ENCODE peak calls at places on chromosome 2, in four cellular contexts. One of them, this sample, is unnamed.

GRCh38 chr2:162166745-162167144 is 14.7 kb upstream of the GCG start:
- DNase-seq in stomach: no peak
- DNase-seq in T-helper 2 cell treated with Interferon-gamma antibody and Interleukin-4, amounts not matched to agents 5 μg/mL and 100 μg/mL, for 36 hours: no peak
- DNase-seq in posterior vena cava: no peak
- DNase-seq in this sample: no peak

GRCh38 chr2:183283176-183283575 is 158.9 kb downstream of the NUP35 start:
- DNase-seq in stomach: no peak
- DNase-seq in T-helper 2 cell treated with Interferon-gamma antibody and Interleukin-4, amounts not matched to agents 5 μg/mL and 100 μg/mL, for 36 hours: no peak
- DNase-seq in posterior vena cava: no peak
- DNase-seq in this sample: no peak

GRCh38 chr2:3886036-3886435 is 182.7 kb downstream of the DCDC2C start:
- DNase-seq in posterior vena cava: no peak
- DNase-seq in stomach: no peak
- DNase-seq in T-helper 2 cell treated with Interferon-gamma antibody and Interleukin-4, amounts not matched to agents 5 μg/mL and 100 μg/mL, for 36 hours: no peak
- DNase-seq in this sample: no peak

GRCh38 chr2:43088148-43089073 is 138.0 kb downstream of the ZFP36L2 start:
- DNase-seq in posterior vena cava: peak
- DNase-seq in stomach: no peak
- DNase-seq in T-helper 2 cell treated with Interferon-gamma antibody and Interleukin-4, amounts not matched to agents 5 μg/mL and 100 μg/mL, for 36 hours: no peak
- DNase-seq in this sample: no peak

GRCh38 chr2:20604957-20605381 is 45.9 kb downstream of the HS1BP3 start:
- DNase-seq in posterior vena cava: peak
- DNase-seq in stomach: no peak
- DNase-seq in T-helper 2 cell treated with Interferon-gamma antibody and Interleukin-4, amounts not matched to agents 5 μg/mL and 100 μg/mL, for 36 hours: no peak
- DNase-seq in this sample: peak

GRCh38 chr2:101597347-101597944 is 100.1 kb upstream of the MAP4K4 start:
- DNase-seq in stomach: no peak
- DNase-seq in T-helper 2 cell treated with Interferon-gamma antibody and Interleukin-4, amounts not matched to agents 5 μg/mL and 100 μg/mL, for 36 hours: no peak
- DNase-seq in posterior vena cava: no peak
- DNase-seq in this sample: peak

GRCh38 chr2:190909680-190910079 is 29.1 kb downstream of the GLS start:
- DNase-seq in T-helper 2 cell treated with Interferon-gamma antibody and Interleukin-4, amounts not matched to agents 5 μg/mL and 100 μg/mL, for 36 hours: no peak
- DNase-seq in stomach: no peak
- DNase-seq in posterior vena cava: no peak
- DNase-seq in this sample: no peak

GRCh38 chr2:46689993-46690392 is 210.6 kb downstream of the TMEM247 start:
- DNase-seq in stomach: no peak
- DNase-seq in posterior vena cava: no peak
- DNase-seq in T-helper 2 cell treated with Interferon-gamma antibody and Interleukin-4, amounts not matched to agents 5 μg/mL and 100 μg/mL, for 36 hours: no peak
- DNase-seq in this sample: peak

GRCh38 chr2:18987592-18988073 is 370.8 kb downstream of the OSR1 start:
- DNase-seq in T-helper 2 cell treated with Interferon-gamma antibody and Interleukin-4, amounts not matched to agents 5 μg/mL and 100 μg/mL, for 36 hours: no peak
- DNase-seq in posterior vena cava: peak
- DNase-seq in stomach: peak
- DNase-seq in this sample: peak

GRCh38 chr2:43070039-43070438 is 156.4 kb downstream of the ZFP36L2 start:
- DNase-seq in posterior vena cava: peak
- DNase-seq in stomach: peak
- DNase-seq in T-helper 2 cell treated with Interferon-gamma antibody and Interleukin-4, amounts not matched to agents 5 μg/mL and 100 μg/mL, for 36 hours: no peak
- DNase-seq in this sample: no peak

GRCh38 chr2:231600619-231601355 is 8.1 kb downstream of the TEX44 start:
- DNase-seq in stomach: no peak
- DNase-seq in posterior vena cava: no peak
- DNase-seq in T-helper 2 cell treated with Interferon-gamma antibody and Interleukin-4, amounts not matched to agents 5 μg/mL and 100 μg/mL, for 36 hours: no peak
- DNase-seq in this sample: no peak

GRCh38 chr2:230893338-230893737 is 28.6 kb downstream of the ITM2C start:
- DNase-seq in posterior vena cava: peak
- DNase-seq in stomach: no peak
- DNase-seq in T-helper 2 cell treated with Interferon-gamma antibody and Interleukin-4, amounts not matched to agents 5 μg/mL and 100 μg/mL, for 36 hours: no peak
- DNase-seq in this sample: no peak

GRCh38 chr2:140880573-140880972 is 1250.2 kb downstream of the LRP1B start:
- DNase-seq in stomach: no peak
- DNase-seq in T-helper 2 cell treated with Interferon-gamma antibody and Interleukin-4, amounts not matched to agents 5 μg/mL and 100 μg/mL, for 36 hours: no peak
- DNase-seq in posterior vena cava: no peak
- DNase-seq in this sample: no peak

GRCh38 chr2:167769020-167769419 is 478.4 kb downstream of the STK39 start:
- DNase-seq in T-helper 2 cell treated with Interferon-gamma antibody and Interleukin-4, amounts not matched to agents 5 μg/mL and 100 μg/mL, for 36 hours: no peak
- DNase-seq in stomach: no peak
- DNase-seq in posterior vena cava: no peak
- DNase-seq in this sample: no peak

GRCh38 chr2:9944330-9944758 is 7.1 kb upstream of the GRHL1 start:
- DNase-seq in posterior vena cava: no peak
- DNase-seq in T-helper 2 cell treated with Interferon-gamma antibody and Interleukin-4, amounts not matched to agents 5 μg/mL and 100 μg/mL, for 36 hours: no peak
- DNase-seq in stomach: no peak
- DNase-seq in this sample: no peak

GRCh38 chr2:40348665-40349064 is 103.2 kb downstream of the SLC8A1 start:
- DNase-seq in stomach: no peak
- DNase-seq in posterior vena cava: no peak
- DNase-seq in T-helper 2 cell treated with Interferon-gamma antibody and Interleukin-4, amounts not matched to agents 5 μg/mL and 100 μg/mL, for 36 hours: no peak
- DNase-seq in this sample: peak

GRCh38 chr2:118810766-118811165 is 36.7 kb downstream of the EN1 start:
- DNase-seq in posterior vena cava: no peak
- DNase-seq in stomach: no peak
- DNase-seq in T-helper 2 cell treated with Interferon-gamma antibody and Interleukin-4, amounts not matched to agents 5 μg/mL and 100 μg/mL, for 36 hours: no peak
- DNase-seq in this sample: no peak

GRCh38 chr2:96963316-96963715 is 23.1 kb downstream of the FAM178B start:
- DNase-seq in posterior vena cava: peak
- DNase-seq in T-helper 2 cell treated with Interferon-gamma antibody and Interleukin-4, amounts not matched to agents 5 μg/mL and 100 μg/mL, for 36 hours: no peak
- DNase-seq in stomach: no peak
- DNase-seq in this sample: no peak

GRCh38 chr2:236271851-236272250 is 7.6 kb upstream of the ASB18 start:
- DNase-seq in posterior vena cava: no peak
- DNase-seq in stomach: no peak
- DNase-seq in T-helper 2 cell treated with Interferon-gamma antibody and Interleukin-4, amounts not matched to agents 5 μg/mL and 100 μg/mL, for 36 hours: no peak
- DNase-seq in this sample: no peak

GRCh38 chr2:150232871-150233270 is 254.6 kb downstream of the RND3 start:
- DNase-seq in T-helper 2 cell treated with Interferon-gamma antibody and Interleukin-4, amounts not matched to agents 5 μg/mL and 100 μg/mL, for 36 hours: no peak
- DNase-seq in stomach: no peak
- DNase-seq in posterior vena cava: no peak
- DNase-seq in this sample: no peak

GRCh38 chr2:105576440-105577241 is 168.1 kb upstream of the NCK2 start:
- DNase-seq in posterior vena cava: no peak
- DNase-seq in stomach: no peak
- DNase-seq in T-helper 2 cell treated with Interferon-gamma antibody and Interleukin-4, amounts not matched to agents 5 μg/mL and 100 μg/mL, for 36 hours: no peak
- DNase-seq in this sample: no peak

GRCh38 chr2:229943770-229944449 is 21.6 kb downstream of the FBXO36 start:
- DNase-seq in stomach: no peak
- DNase-seq in posterior vena cava: no peak
- DNase-seq in T-helper 2 cell treated with Interferon-gamma antibody and Interleukin-4, amounts not matched to agents 5 μg/mL and 100 μg/mL, for 36 hours: no peak
- DNase-seq in this sample: no peak

GRCh38 chr2:128638741-128639477 is 320.2 kb upstream of the HS6ST1 start:
- DNase-seq in T-helper 2 cell treated with Interferon-gamma antibody and Interleukin-4, amounts not matched to agents 5 μg/mL and 100 μg/mL, for 36 hours: peak
- DNase-seq in posterior vena cava: no peak
- DNase-seq in stomach: peak
- DNase-seq in this sample: no peak

GRCh38 chr2:108588070-108588668 is 53.9 kb downstream of the LIMS1 start:
- DNase-seq in posterior vena cava: no peak
- DNase-seq in stomach: peak
- DNase-seq in T-helper 2 cell treated with Interferon-gamma antibody and Interleukin-4, amounts not matched to agents 5 μg/mL and 100 μg/mL, for 36 hours: no peak
- DNase-seq in this sample: no peak

GRCh38 chr2:205852457-205852856 is 170.2 kb downstream of the NRP2 start:
- DNase-seq in T-helper 2 cell treated with Interferon-gamma antibody and Interleukin-4, amounts not matched to agents 5 μg/mL and 100 μg/mL, for 36 hours: no peak
- DNase-seq in posterior vena cava: no peak
- DNase-seq in stomach: peak
- DNase-seq in this sample: no peak

GRCh38 chr2:230184727-230185578 is 34.8 kb downstream of the SP110 start:
- DNase-seq in posterior vena cava: no peak
- DNase-seq in stomach: no peak
- DNase-seq in T-helper 2 cell treated with Interferon-gamma antibody and Interleukin-4, amounts not matched to agents 5 μg/mL and 100 μg/mL, for 36 hours: no peak
- DNase-seq in this sample: peak